ENCODE peak calls at places on chromosome 10, in four cellular contexts. H is body of pancreas, T is IMR-90, X is adrenal gland. U is an unnamed sample.
A peak's percentile ranks its signal among the peaks of the same experiment; 100 is the strongest.

GRCh38 chr10:132542086-132542775 is 4.6 kb downstream of the INPP5A start:
- DNase-seq in X (no peak), T (no peak), H (peak; percentile 50), U (no peak)

GRCh38 chr10:87931836-87932230 is 68.4 kb downstream of the PTEN start:
- DNase-seq in T (peak; percentile 60), X (no peak), H (no peak), U (no peak)

GRCh38 chr10:3820255-3820654 is 35.2 kb upstream of the KLF6 start:
- DNase-seq in X (no peak), H (no peak), T (no peak), U (no peak)

GRCh38 chr10:6504296-6504695 is 75.8 kb downstream of the PRKCQ start:
- DNase-seq in H (no peak), T (no peak), X (no peak), U (no peak)

GRCh38 chr10:123148414-123149161 is 652 bp downstream of the HMX2 start:
- DNase-seq in T (no peak), X (no peak), H (no peak), U (no peak)

GRCh38 chr10:74541375-74541774 is 285.0 kb upstream of the KAT6B start:
- DNase-seq in T (no peak), X (no peak), H (no peak), U (no peak)

GRCh38 chr10:6962576-6962975 is 382.5 kb upstream of the PRKCQ start:
- DNase-seq in X (no peak), H (no peak), T (no peak), U (no peak)

GRCh38 chr10:2790437-2790836 is 276.9 kb upstream of the PFKP start:
- DNase-seq in X (no peak), T (no peak), H (no peak), U (no peak)

GRCh38 chr10:101565936-101566332 is 22.1 kb downstream of the POLL start:
- DNase-seq in H (peak; percentile 9), X (no peak), T (no peak), U (no peak)

GRCh38 chr10:123643315-123643714 is 22.8 kb upstream of the GPR26 start:
- DNase-seq in T (no peak), H (no peak), X (no peak), U (no peak)

GRCh38 chr10:130359711-130360110 is 223.5 kb downstream of the GLRX3 start:
- DNase-seq in X (no peak), T (no peak), H (no peak), U (no peak)

GRCh38 chr10:101123815-101124617 is 7.1 kb upstream of the TLX1 start:
- DNase-seq in H (no peak), X (no peak), T (no peak), U (no peak)

GRCh38 chr10:4450981-4451501 is 375.0 kb upstream of the AKR1E2 start:
- DNase-seq in X (no peak), T (peak; percentile 90), H (no peak), U (no peak)

DNA sequence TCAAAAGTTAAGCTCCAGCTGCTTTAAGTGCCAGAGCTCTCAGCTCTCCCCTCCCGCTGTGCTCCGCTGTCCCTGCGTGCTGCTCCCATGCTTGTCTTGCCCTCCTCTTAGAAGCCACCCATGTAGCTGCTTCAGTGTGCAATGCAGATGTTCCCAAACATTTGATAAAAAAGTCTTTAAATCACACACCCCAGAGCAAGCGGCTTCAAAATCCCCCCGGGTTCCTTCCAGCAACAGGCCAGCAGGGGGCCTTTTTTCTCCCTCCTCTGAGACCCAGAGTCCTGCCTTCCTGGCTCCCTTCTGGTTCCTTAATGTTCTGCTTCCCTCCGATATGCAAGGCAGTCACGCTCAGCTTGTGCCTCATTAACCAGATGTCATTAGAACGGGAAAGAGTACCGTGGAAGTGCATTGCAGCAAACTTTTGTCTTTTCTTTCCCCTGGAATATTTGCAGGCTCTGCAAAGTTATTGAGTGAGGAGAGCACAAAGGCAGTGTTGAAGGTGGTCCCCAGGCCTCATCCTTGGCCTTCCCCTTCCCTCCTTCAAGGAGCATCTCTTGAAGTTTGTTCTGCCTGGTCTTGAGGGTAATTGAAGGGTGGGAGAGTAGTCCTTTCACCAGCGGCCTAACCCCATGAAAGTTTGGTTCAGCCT is 25.5 kb downstream of the LDB3 start:
- DNase-seq in T (peak; percentile 51), H (peak; percentile 50), X (no peak), U (peak; percentile 25)
- TF ChIP-seq CTCF in T (peak; percentile 75), H (peak; percentile 57), X (peak; percentile 60), U (peak; percentile 27)

GRCh38 chr10:110078317-110078716 is 70.5 kb downstream of the ADD3 start:
- DNase-seq in X (no peak), H (no peak), T (no peak), U (no peak)
- H3K4me1 ChIP-seq in X (peaks cover 18% of the 10 kb centered on the region), H (peaks cover 53% of the 10 kb centered on the region), T (peaks cover 20% of the 10 kb centered on the region), U (no peaks in the 10 kb centered on the region)

GRCh38 chr10:113959383-113959760 is 84.3 kb upstream of the ADRB1 start:
- DNase-seq in H (no peak), X (no peak), T (no peak), U (peak; percentile 83)
- TF ChIP-seq POLR2A in H (no peak), X (no peak), T (no peak), U (no peak)

GRCh38 chr10:14478639-14479038 is 147.9 kb upstream of the FRMD4A start:
- DNase-seq in X (peak; percentile 55), H (peak; percentile 87), T (peak; percentile 84), U (peak; percentile 51)
- TF ChIP-seq CTCF in X (peak; percentile 65), H (peak; percentile 63), T (peak; percentile 93), U (peak; percentile 50)